ENCODE peak calls at places on chromosomes 13 and 19, in ten cellular contexts. E is lung, H is adrenal gland, G is AG09309, X is HFF-Myc, S is amniotic epithelial cell, Q is amygdala, N is iPS DF 19.7, T is nephron progenitor cell, D is iPS-NIHi11. C is an unnamed sample.

GRCh38 chr13:44280461-44280860 is 93.2 kb upstream of the SERP2 start:
- DNase-seq in E (no peak), H (no peak), G (no peak), X (no peak), S (peak), Q (no peak), N (no peak), T (no peak), D (no peak), C (peak)

GRCh38 chr19:1251503-1252220 is 3.3 kb downstream of the MIDN start:
- DNase-seq in E (peak), H (no peak), G (no peak), X (no peak), S (peak), Q (no peak), N (no peak), T (peak), D (no peak), C (no peak)

GRCh38 chr19:41442473-41443360 is at the start of gene ERICH4:
- DNase-seq in E (no peak), H (no peak), G (no peak), X (no peak), S (no peak), Q (no peak), N (no peak), T (no peak), D (no peak), C (no peak)

GRCh38 chr19:3243851-3244700 is 19.6 kb downstream of the CELF5 start:
- DNase-seq in E (no peak), H (no peak), G (peak), X (peak), S (peak), Q (no peak), N (no peak), T (peak), D (peak), C (no peak)

GRCh38 chr19:35437152-35437951 is 10.7 kb upstream of the FFAR2 start:
- DNase-seq in E (no peak), H (no peak), G (no peak), X (no peak), S (no peak), Q (no peak), N (no peak), T (no peak), D (no peak), C (no peak)

GRCh38 chr19:49383598-49383997 is 4.5 kb upstream of the KASH5 start:
- DNase-seq in E (no peak), H (no peak), G (no peak), X (no peak), S (no peak), Q (no peak), N (no peak), T (no peak), D (no peak), C (no peak)

GRCh38 chr19:53849237-53849676 is 18.4 kb upstream of the MYADM start:
- DNase-seq in E (no peak), H (no peak), G (peak), X (peak), S (peak), Q (no peak), N (no peak), T (no peak), D (no peak), C (no peak)

GRCh38 chr19:13153627-13154240 is 3.5 kb downstream of the IER2 start:
- DNase-seq in E (no peak), H (peak), G (no peak), X (no peak), S (peak), Q (no peak), N (no peak), T (peak), D (no peak), C (no peak)

GRCh38 chr19:35052599-35053190 is 11.2 kb downstream of the HPN start:
- DNase-seq in E (no peak), H (no peak), G (no peak), X (no peak), S (no peak), Q (no peak), N (no peak), T (no peak), D (no peak), C (no peak)

GRCh38 chr19:11451942-11452813 is 16.7 kb downstream of the PRKCSH start:
- DNase-seq in E (no peak), H (no peak), G (no peak), X (no peak), S (no peak), Q (no peak), N (no peak), T (no peak), D (no peak), C (no peak)

GRCh38 chr13:95533545-95534135 is 18.9 kb upstream of the CLDN10 start:
- DNase-seq in E (no peak), H (no peak), G (no peak), X (no peak), S (no peak), Q (no peak), N (no peak), T (peak), D (no peak), C (no peak)

GRCh38 chr13:44857736-44858135 is 131.5 kb downstream of the NUFIP1 start:
- DNase-seq in E (no peak), H (no peak), G (no peak), X (no peak), S (no peak), Q (no peak), N (no peak), T (no peak), D (no peak), C (no peak)

GRCh38 chr19:39514840-39515550 is at the start of gene SELENOV:
- DNase-seq in E (no peak), H (no peak), G (no peak), X (no peak), S (no peak), Q (no peak), N (peak), T (peak), D (peak), C (no peak)